ENCODE peak calls at places on chromosomes 2 and 18, in six cellular contexts. One of them, this sample, is unnamed.

GRCh38 chr2:124763611-124764010 is 738.5 kb downstream of the CNTNAP5 start:
- DNase-seq in GM12878: no peak
- DNase-seq in upper lobe of right lung: no peak
- DNase-seq in GM23338: peak; percentile 17
- DNase-seq in tibial artery: no peak
- DNase-seq in prostate gland: no peak
- DNase-seq in this sample: no peak

GRCh38 chr18:24799176-24799575 is 338.7 kb downstream of the HRH4 start:
- DNase-seq in GM12878: no peak
- DNase-seq in prostate gland: no peak
- DNase-seq in GM23338: no peak
- DNase-seq in upper lobe of right lung: no peak
- DNase-seq in tibial artery: no peak
- DNase-seq in this sample: no peak

GRCh38 chr2:105005170-105005569 is 32.7 kb upstream of the MRPS9 start:
- DNase-seq in prostate gland: no peak
- DNase-seq in GM23338: peak; percentile 32
- DNase-seq in upper lobe of right lung: no peak
- DNase-seq in GM12878: no peak
- DNase-seq in tibial artery: no peak
- DNase-seq in this sample: no peak

GRCh38 chr18:58788971-58789797 is 75.5 kb upstream of the ZNF532 start:
- DNase-seq in tibial artery: no peak
- DNase-seq in GM12878: no peak
- DNase-seq in GM23338: no peak
- DNase-seq in upper lobe of right lung: no peak
- DNase-seq in prostate gland: peak; percentile 83
- DNase-seq in this sample: peak; percentile 66

GRCh38 chr2:204628926-204629661 is 83.8 kb downstream of the PARD3B start:
- DNase-seq in upper lobe of right lung: no peak
- DNase-seq in GM23338: no peak
- DNase-seq in GM12878: no peak
- DNase-seq in prostate gland: no peak
- DNase-seq in tibial artery: no peak
- DNase-seq in this sample: no peak

GRCh38 chr18:1062592-1062991 is 157.9 kb downstream of the ADCYAP1 start:
- DNase-seq in GM12878: no peak
- DNase-seq in prostate gland: no peak
- DNase-seq in tibial artery: no peak
- DNase-seq in GM23338: peak; percentile 31
- DNase-seq in upper lobe of right lung: no peak
- DNase-seq in this sample: no peak

GRCh38 chr18:48680339-48680738 is 141.5 kb downstream of the CTIF start:
- DNase-seq in GM12878: no peak
- DNase-seq in prostate gland: no peak
- DNase-seq in upper lobe of right lung: no peak
- DNase-seq in GM23338: no peak
- DNase-seq in tibial artery: no peak
- DNase-seq in this sample: peak; percentile 68

GRCh38 chr2:56448999-56449431 is 265.2 kb downstream of the CCDC85A start:
- DNase-seq in prostate gland: peak; percentile 75
- DNase-seq in GM12878: no peak
- DNase-seq in tibial artery: no peak
- DNase-seq in upper lobe of right lung: peak; percentile 74
- DNase-seq in GM23338: peak; percentile 17
- DNase-seq in this sample: no peak

GRCh38 chr2:14557111-14557510 is 75.4 kb upstream of the LRATD1 start:
- DNase-seq in GM12878: no peak
- DNase-seq in prostate gland: no peak
- DNase-seq in tibial artery: no peak
- DNase-seq in upper lobe of right lung: no peak
- DNase-seq in GM23338: no peak
- DNase-seq in this sample: no peak

GRCh38 chr2:7744827-7745226 is 827.6 kb downstream of the RNF144A start:
- DNase-seq in GM23338: no peak
- DNase-seq in tibial artery: no peak
- DNase-seq in upper lobe of right lung: no peak
- DNase-seq in prostate gland: no peak
- DNase-seq in GM12878: no peak
- DNase-seq in this sample: no peak

GRCh38 chr2:205908491-205909193 is 177.3 kb downstream of the INO80D start:
- DNase-seq in GM23338: no peak
- DNase-seq in prostate gland: no peak
- DNase-seq in tibial artery: no peak
- DNase-seq in upper lobe of right lung: no peak
- DNase-seq in GM12878: no peak
- DNase-seq in this sample: no peak

GRCh38 chr2:239381709-239382134 is 19.1 kb downstream of the HDAC4 start:
- DNase-seq in upper lobe of right lung: no peak
- DNase-seq in prostate gland: no peak
- DNase-seq in tibial artery: no peak
- DNase-seq in GM12878: peak; percentile 68
- DNase-seq in GM23338: peak; percentile 65
- DNase-seq in this sample: no peak

GRCh38 chr2:3725458-3726250 is 22.3 kb downstream of the DCDC2C start:
- DNase-seq in upper lobe of right lung: no peak
- DNase-seq in GM23338: no peak
- DNase-seq in tibial artery: no peak
- DNase-seq in prostate gland: no peak
- DNase-seq in GM12878: no peak
- DNase-seq in this sample: no peak

GRCh38 chr18:8426401-8426800 is 182.8 kb upstream of the RAB12 start:
- DNase-seq in tibial artery: no peak
- DNase-seq in upper lobe of right lung: no peak
- DNase-seq in prostate gland: no peak
- DNase-seq in GM12878: no peak
- DNase-seq in GM23338: peak; percentile 70
- DNase-seq in this sample: no peak

GRCh38 chr18:58624011-58624410 is 4.9 kb downstream of the ALPK2 start:
- DNase-seq in tibial artery: no peak
- DNase-seq in GM12878: no peak
- DNase-seq in prostate gland: no peak
- DNase-seq in GM23338: no peak
- DNase-seq in upper lobe of right lung: no peak
- DNase-seq in this sample: no peak

GRCh38 chr18:72762505-72763122 is 105.2 kb downstream of the NETO1 start:
- DNase-seq in GM12878: peak; percentile 12
- DNase-seq in tibial artery: no peak
- DNase-seq in GM23338: peak; percentile 73
- DNase-seq in prostate gland: peak; percentile 21
- DNase-seq in upper lobe of right lung: no peak
- DNase-seq in this sample: no peak

GRCh38 chr2:71748227-71748626 is 294.9 kb downstream of the DYSF start:
- DNase-seq in tibial artery: peak; percentile 66
- DNase-seq in GM23338: no peak
- DNase-seq in upper lobe of right lung: no peak
- DNase-seq in GM12878: no peak
- DNase-seq in prostate gland: no peak
- DNase-seq in this sample: peak; percentile 83

GRCh38 chr18:39455300-39455699 is 1889.7 kb upstream of the CELF4 start:
- DNase-seq in GM23338: no peak
- DNase-seq in prostate gland: no peak
- DNase-seq in GM12878: no peak
- DNase-seq in tibial artery: no peak
- DNase-seq in upper lobe of right lung: no peak
- DNase-seq in this sample: no peak

GRCh38 chr2:56185582-56186046 is 1.8 kb downstream of the CCDC85A start:
- DNase-seq in upper lobe of right lung: peak; percentile 69
- DNase-seq in GM12878: no peak
- DNase-seq in tibial artery: peak; percentile 52
- DNase-seq in GM23338: peak; percentile 79
- DNase-seq in prostate gland: peak; percentile 20
- DNase-seq in this sample: peak; percentile 65

GRCh38 chr18:9824474-9824832 is 61.3 kb upstream of the TXNDC2 start:
- DNase-seq in upper lobe of right lung: no peak
- DNase-seq in GM12878: no peak
- DNase-seq in tibial artery: no peak
- DNase-seq in GM23338: no peak
- DNase-seq in prostate gland: peak; percentile 29
- DNase-seq in this sample: peak; percentile 75

GRCh38 chr2:1748176-1748740 is 3.9 kb upstream of the PXDN start:
- DNase-seq in GM12878: no peak
- DNase-seq in GM23338: no peak
- DNase-seq in tibial artery: no peak
- DNase-seq in prostate gland: no peak
- DNase-seq in upper lobe of right lung: peak; percentile 43
- DNase-seq in this sample: peak; percentile 46

GRCh38 chr2:198137733-198138132 is 333.3 kb downstream of the PLCL1 start:
- DNase-seq in upper lobe of right lung: no peak
- DNase-seq in GM23338: peak; percentile 74
- DNase-seq in tibial artery: no peak
- DNase-seq in GM12878: no peak
- DNase-seq in prostate gland: no peak
- DNase-seq in this sample: no peak

GRCh38 chr2:240021488-240022104 is 3.5 kb downstream of the NDUFA10 start:
- DNase-seq in GM23338: peak; percentile 92
- DNase-seq in tibial artery: peak; percentile 65
- DNase-seq in prostate gland: peak; percentile 38
- DNase-seq in upper lobe of right lung: peak; percentile 84
- DNase-seq in GM12878: no peak
- DNase-seq in this sample: no peak

GRCh38 chr2:117481608-117482007 is 332.9 kb upstream of the DDX18 start:
- DNase-seq in tibial artery: no peak
- DNase-seq in prostate gland: no peak
- DNase-seq in upper lobe of right lung: no peak
- DNase-seq in GM23338: no peak
- DNase-seq in GM12878: no peak
- DNase-seq in this sample: no peak

GRCh38 chr2:128325665-128326181 is 7.1 kb upstream of the HS6ST1 start:
- DNase-seq in prostate gland: peak; percentile 73
- DNase-seq in tibial artery: no peak
- DNase-seq in upper lobe of right lung: no peak
- DNase-seq in GM23338: no peak
- DNase-seq in GM12878: no peak
- DNase-seq in this sample: peak; percentile 57

DNA sequence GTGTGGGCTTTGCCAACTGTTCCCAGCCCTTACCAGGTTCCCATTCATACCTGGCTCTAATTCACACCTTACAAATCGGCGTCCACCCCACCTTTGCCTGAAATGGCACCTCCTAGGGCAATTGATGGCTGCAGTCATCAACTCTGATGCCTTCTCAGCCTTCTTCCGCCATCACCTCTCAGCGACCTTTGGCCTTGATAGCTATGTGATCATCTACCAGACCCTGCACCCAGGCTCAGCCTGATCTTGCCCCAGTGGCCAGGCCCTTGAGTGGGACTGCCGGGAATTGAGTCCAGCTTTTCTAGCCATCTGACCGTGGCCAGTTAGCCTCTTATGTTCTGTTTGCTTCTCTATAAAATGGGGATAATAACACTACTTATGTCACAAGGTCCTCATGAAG is 32.5 kb downstream of the PSD4 start:
- DNase-seq in upper lobe of right lung: no peak
- DNase-seq in GM23338: no peak
- DNase-seq in prostate gland: no peak
- DNase-seq in tibial artery: no peak
- DNase-seq in GM12878: no peak
- DNase-seq in this sample: no peak
- H3K27ac ChIP-seq in upper lobe of right lung: no peak overlapping the region
- H3K27ac ChIP-seq in GM23338: no peak overlapping the region
- H3K27ac ChIP-seq in prostate gland: no peak overlapping the region
- H3K27ac ChIP-seq in tibial artery: no peak overlapping the region
- H3K27ac ChIP-seq in GM12878: no peak overlapping the region
- H3K27ac ChIP-seq in this sample: no peak overlapping the region

GRCh38 chr2:64470921-64471320 is 17.0 kb downstream of the LGALSL start:
- DNase-seq in prostate gland: no peak
- DNase-seq in upper lobe of right lung: no peak
- DNase-seq in GM23338: no peak
- DNase-seq in GM12878: no peak
- DNase-seq in tibial artery: no peak
- DNase-seq in this sample: no peak
- H3K4me1 ChIP-seq in prostate gland: no peaks in the 10 kb centered on the region
- H3K4me1 ChIP-seq in upper lobe of right lung: no peaks in the 10 kb centered on the region
- H3K4me1 ChIP-seq in GM23338: peaks cover 12% of the 10 kb centered on the region
- H3K4me1 ChIP-seq in GM12878: peaks cover 5% of the 10 kb centered on the region
- H3K4me1 ChIP-seq in tibial artery: no peaks in the 10 kb centered on the region
- H3K4me1 ChIP-seq in this sample: no peaks in the 10 kb centered on the region

GRCh38 chr2:100944617-100945432 is 57.3 kb upstream of the RPL31 start:
- DNase-seq in tibial artery: no peak
- DNase-seq in upper lobe of right lung: no peak
- DNase-seq in prostate gland: no peak
- DNase-seq in GM12878: no peak
- DNase-seq in GM23338: no peak
- DNase-seq in this sample: no peak
- H3K27ac ChIP-seq in tibial artery: no peak overlapping the region
- H3K27ac ChIP-seq in upper lobe of right lung: no peak overlapping the region
- H3K27ac ChIP-seq in prostate gland: no peak overlapping the region
- H3K27ac ChIP-seq in GM12878: no peak overlapping the region
- H3K27ac ChIP-seq in GM23338: no peak overlapping the region
- H3K27ac ChIP-seq in this sample: no peak overlapping the region

GRCh38 chr2:74843371-74844298 is 9.7 kb downstream of the HK2 start:
- DNase-seq in upper lobe of right lung: no peak
- DNase-seq in GM12878: peak; percentile 56
- DNase-seq in GM23338: no peak
- DNase-seq in tibial artery: no peak
- DNase-seq in prostate gland: no peak
- DNase-seq in this sample: no peak
- H3K4me1 ChIP-seq in upper lobe of right lung: peaks cover 54% of the 10 kb centered on the region
- H3K4me1 ChIP-seq in GM12878: peaks cover 52% of the 10 kb centered on the region
- H3K4me1 ChIP-seq in GM23338: peaks cover 75% of the 10 kb centered on the region
- H3K4me1 ChIP-seq in tibial artery: peaks cover 41% of the 10 kb centered on the region
- H3K4me1 ChIP-seq in prostate gland: peaks cover 21% of the 10 kb centered on the region
- H3K4me1 ChIP-seq in this sample: no peaks in the 10 kb centered on the region

DNA sequence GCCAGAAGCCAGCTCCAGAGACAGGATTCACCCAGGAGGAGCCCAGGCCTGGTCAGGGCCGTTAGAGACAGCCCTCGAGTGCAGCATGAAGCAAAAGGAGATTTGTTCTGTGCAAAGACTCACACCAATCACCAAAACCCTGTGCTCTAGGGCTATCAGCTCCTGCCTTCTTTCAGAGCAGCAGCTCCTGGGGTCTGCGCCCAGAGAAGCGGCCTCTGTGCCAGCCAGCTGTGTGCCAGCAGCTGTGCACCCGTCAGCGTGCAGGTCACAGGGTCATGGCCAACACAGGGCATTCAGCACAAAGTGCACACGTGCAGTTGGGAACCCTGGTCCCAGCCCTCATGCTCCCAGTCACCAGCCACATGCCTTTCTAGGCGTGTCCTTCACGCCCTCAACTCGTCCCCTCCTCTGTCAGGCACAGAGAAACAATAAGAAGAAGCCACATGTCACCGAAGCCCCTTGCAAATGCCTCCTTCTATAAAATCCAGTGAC is 49.3 kb downstream of the ZNF516 start:
- DNase-seq in prostate gland: no peak
- DNase-seq in upper lobe of right lung: peak; percentile 52
- DNase-seq in tibial artery: no peak
- DNase-seq in GM23338: no peak
- DNase-seq in GM12878: no peak
- DNase-seq in this sample: no peak
- H3K27ac ChIP-seq in prostate gland: peak overlapping the region; percentile 84
- H3K27ac ChIP-seq in upper lobe of right lung: no peak overlapping the region
- H3K27ac ChIP-seq in tibial artery: no peak overlapping the region
- H3K27ac ChIP-seq in GM23338: no peak overlapping the region
- H3K27ac ChIP-seq in GM12878: no peak overlapping the region
- H3K27ac ChIP-seq in this sample: no peak overlapping the region